ENCODE peak calls at places on chromosome 18, in six cellular contexts. I is A549, Q is sigmoid colon, C is tibial nerve, K is transverse colon, B is ovary. T is an unnamed sample. For H3K4me1, the result is how much of the 10 kb centered on the place peaks cover.

GRCh38 chr18:67145586-67146292 is 370.8 kb downstream of the DSEL start:
- DNase-seq in B (no peak), Q (no peak), C (no peak), I (no peak), K (no peak), T (no peak)

GRCh38 chr18:69948919-69949537 is 1.4 kb upstream of the CD226 start:
- DNase-seq in Q (peak), B (no peak), I (no peak), K (peak), C (no peak), T (no peak)

GRCh38 chr18:51236225-51236624 is 38.7 kb upstream of the MEX3C start:
- DNase-seq in B (no peak), K (no peak), C (no peak), I (peak), Q (no peak), T (no peak)

GRCh38 chr18:26721876-26722581 is 143.5 kb downstream of the AQP4 start:
- DNase-seq in Q (no peak), K (no peak), C (no peak), B (no peak), I (no peak), T (peak)

GRCh38 chr18:79599503-79599931 is 80.1 kb upstream of the CTDP1 start:
- DNase-seq in C (no peak), K (peak), Q (peak), B (peak), I (peak), T (no peak)

GRCh38 chr18:10481831-10482230 is 27.4 kb downstream of the APCDD1 start:
- DNase-seq in C (no peak), Q (no peak), B (peak), I (no peak), K (no peak), T (no peak)

GRCh38 chr18:35030234-35030989 is 10.8 kb upstream of the MAPRE2 start:
- DNase-seq in Q (no peak), I (no peak), K (peak), B (no peak), C (no peak), T (no peak)

GRCh38 chr18:62152844-62153243 is 34.0 kb downstream of the PIGN start:
- DNase-seq in B (no peak), C (no peak), I (no peak), Q (no peak), K (no peak), T (no peak)

GRCh38 chr18:71371951-71372605 is 1083.2 kb downstream of the SOCS6 start:
- DNase-seq in C (no peak), B (no peak), K (no peak), I (no peak), Q (no peak), T (no peak)

GRCh38 chr18:13611616-13612110 is 114.7 kb downstream of the FAM210A start:
- DNase-seq in I (no peak), K (no peak), B (peak), Q (peak), C (no peak), T (peak)

GRCh38 chr18:48485828-48486405 is 52.9 kb upstream of the CTIF start:
- DNase-seq in C (no peak), K (no peak), B (no peak), I (no peak), Q (no peak), T (no peak)

GRCh38 chr18:50429207-50429948 is 54.5 kb downstream of the SKA1 start:
- DNase-seq in Q (no peak), B (no peak), K (no peak), C (no peak), I (no peak), T (no peak)

GRCh38 chr18:37124511-37124910 is 295.6 kb downstream of the KIAA1328 start:
- DNase-seq in C (no peak), K (no peak), Q (no peak), B (no peak), I (no peak), T (no peak)

DNA sequence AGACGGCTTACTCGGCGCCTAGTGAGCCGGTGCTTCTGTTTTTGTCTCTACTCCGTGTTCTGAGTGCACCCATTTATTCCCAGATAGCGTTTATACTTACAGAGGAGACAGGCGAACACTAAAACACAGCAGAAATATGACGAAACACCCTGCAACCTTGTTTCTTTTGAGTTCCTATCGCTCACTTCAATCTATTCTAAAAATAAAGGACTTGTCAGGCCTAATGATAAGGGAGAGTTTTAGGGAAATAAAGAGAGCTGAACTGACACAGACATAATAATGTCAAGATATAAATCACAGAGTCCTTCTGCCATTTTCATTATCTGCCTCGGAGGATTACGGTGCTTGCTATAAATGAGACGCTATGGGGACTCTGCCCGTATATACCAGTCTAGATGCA is 659.7 kb upstream of the SALL3 start:
- DNase-seq in C (no peak), Q (no peak), I (no peak), K (no peak), B (no peak), T (no peak)
- TF ChIP-seq EP300 in C (no peak), Q (no peak), I (no peak), K (no peak), B (no peak), T (no peak)

GRCh38 chr18:76977681-76978234 is 154.8 kb downstream of the MBP start:
- DNase-seq in K (no peak), Q (no peak), I (no peak), B (no peak), C (no peak), T (no peak)
- H3K4me1 ChIP-seq in K (under half), Q (under half), I (under half), B (under half), C (under half), T (under half)

DNA sequence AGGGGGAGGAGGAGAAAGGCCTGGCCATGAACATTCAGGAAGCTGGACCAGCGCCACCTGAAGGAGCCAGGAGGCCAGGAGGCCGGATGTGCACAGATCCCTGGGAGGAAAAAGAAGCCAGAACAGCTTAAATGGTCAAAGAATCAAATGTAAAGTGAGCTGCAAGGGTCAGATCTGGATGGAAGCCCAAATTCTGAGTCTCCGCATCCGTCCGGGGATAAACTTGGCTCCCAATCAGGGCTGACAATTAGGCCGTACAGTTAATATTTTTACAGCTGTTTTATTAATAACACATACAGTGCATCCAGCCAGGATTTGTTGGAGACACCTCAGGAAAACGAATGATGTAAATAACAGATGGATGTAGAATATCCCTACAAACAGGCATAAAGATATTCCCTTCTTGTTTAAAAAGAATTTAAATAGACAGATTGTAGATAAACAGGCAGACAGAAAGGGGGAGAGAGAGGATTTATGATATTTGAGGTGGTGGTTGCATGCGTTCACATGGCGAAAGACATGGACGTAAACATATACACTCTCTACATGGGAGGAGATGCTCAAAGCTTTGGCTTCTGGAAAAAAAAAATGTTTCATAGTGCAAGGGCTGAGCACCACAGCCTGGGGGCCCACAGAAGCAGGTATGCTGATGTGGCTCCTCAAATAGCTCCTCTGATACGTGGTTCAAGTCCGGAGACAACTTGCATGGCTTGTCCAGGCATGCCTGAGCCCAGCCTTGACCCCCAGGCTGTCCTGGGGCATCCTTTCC is 495.3 kb upstream of the TCF4 start:
- DNase-seq in K (no peak), B (peak), I (no peak), C (no peak), Q (no peak), T (no peak)
- TF ChIP-seq EP300 in K (no peak), B (no peak), I (no peak), C (no peak), Q (no peak), T (no peak)

GRCh38 chr18:63881851-63882250 is 5.7 kb upstream of the SERPINB2 start:
- DNase-seq in I (no peak), B (no peak), K (no peak), C (no peak), Q (no peak), T (no peak)
- H3K4me1 ChIP-seq in I (under half), B (under half), K (under half), C (under half), Q (under half), T (under half)

GRCh38 chr18:8479826-8480225 is 129.4 kb upstream of the RAB12 start:
- DNase-seq in Q (no peak), K (no peak), B (no peak), I (no peak), C (no peak), T (no peak)

GRCh38 chr18:8477615-8478014 is 131.6 kb upstream of the RAB12 start:
- DNase-seq in I (no peak), C (no peak), B (no peak), K (no peak), Q (no peak), T (peak)

GRCh38 chr18:8478166-8478967 is 130.9 kb upstream of the RAB12 start:
- DNase-seq in K (peak), Q (no peak), B (peak), C (peak), I (peak), T (peak)

GRCh38 chr18:8478968-8479370 is 130.3 kb upstream of the RAB12 start:
- DNase-seq in Q (no peak), B (no peak), I (no peak), C (no peak), K (no peak), T (no peak)

GRCh38 chr18:8480506-8481328 is 128.5 kb upstream of the RAB12 start:
- DNase-seq in C (peak), Q (peak), K (no peak), B (peak), I (peak), T (no peak)
- TF ChIP-seq EP300 in C (no peak), Q (no peak), K (no peak), B (no peak), I (no peak), T (no peak)

DNA sequence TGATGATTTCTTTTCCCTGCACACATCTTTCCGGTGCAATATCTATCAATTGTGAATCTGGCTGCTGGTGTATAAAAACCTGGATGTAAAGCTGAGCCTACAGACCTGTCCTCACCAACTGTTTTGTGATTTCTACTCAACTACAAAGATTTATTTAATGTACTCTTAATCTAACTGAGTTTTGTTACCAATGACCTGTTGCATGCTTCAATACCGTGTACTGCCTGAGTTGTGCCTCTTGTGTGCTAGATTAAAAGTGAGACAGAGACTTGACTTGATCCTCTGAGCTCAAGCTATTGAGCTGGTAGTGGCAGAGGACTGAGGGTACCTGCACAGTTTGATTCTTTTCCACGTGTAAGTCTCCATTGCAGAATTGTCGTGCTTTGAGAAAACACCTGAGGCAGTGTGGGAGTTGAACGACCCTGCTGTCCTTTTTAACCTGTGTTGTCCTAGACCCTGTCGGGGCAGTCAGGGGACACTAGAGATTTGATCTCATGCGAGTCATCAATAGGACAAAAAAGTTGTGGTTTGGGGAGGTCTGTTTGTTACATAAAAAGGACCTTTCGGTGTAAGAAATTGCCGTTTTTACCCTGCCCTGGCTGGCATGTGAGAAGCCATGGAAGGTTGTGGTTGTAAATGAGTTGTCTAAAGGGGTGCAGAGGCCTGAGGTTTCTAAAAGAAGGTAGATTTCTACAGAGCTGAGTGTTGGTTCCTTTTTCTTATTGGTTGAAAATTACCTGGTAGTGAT is 231.3 kb downstream of the ALPK2 start:
- DNase-seq in C (no peak), I (no peak), K (no peak), B (no peak), Q (no peak), T (no peak)
- H3K4me1 ChIP-seq in C (under half), I (under half), K (under half), B (under half), Q (under half), T (under half)

DNA sequence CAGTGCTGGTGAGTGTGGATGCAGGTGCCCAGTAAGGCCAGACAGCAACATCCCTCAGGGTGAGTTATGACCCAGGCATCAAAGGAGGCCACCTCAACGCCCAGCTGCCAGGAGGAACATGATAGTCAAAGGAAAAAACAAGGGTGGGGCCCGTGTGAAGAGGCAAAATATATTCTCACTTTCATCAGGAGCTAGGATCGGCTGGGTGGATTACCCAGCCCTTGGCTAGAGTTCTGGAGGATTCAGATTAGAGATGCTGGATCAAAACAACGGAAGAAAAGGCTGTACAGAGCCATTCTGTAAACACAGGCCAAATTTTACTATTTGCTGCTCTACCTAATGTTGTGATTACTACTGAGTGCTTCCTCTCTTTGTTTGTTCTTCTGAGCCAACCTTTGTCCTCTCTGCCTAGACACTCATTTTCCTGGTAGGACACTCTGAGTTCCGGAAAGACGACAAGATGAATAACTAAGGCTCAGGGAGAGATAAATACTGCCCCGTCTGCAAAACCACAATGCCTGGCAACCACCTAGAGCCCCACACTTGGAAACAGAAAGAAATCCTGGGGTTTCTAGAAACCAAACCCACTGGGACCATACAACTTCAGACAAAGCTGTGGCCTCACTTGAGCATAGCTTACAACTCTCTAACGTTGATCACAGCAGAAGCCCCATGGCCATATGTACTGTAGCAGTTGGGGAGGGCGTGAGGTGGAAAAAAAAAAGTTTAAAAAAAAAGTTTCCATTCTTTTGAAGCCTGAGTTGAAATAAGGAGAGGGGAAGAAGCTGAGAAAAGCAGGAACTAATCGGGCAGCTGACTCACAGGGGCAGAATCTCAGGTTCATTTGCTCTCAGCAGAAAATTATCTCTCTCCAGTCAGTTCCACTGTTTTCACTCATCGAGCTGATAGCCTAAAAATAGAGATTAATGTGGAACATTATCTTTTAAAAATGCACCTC is 17.8 kb upstream of the PMAIP1 start:
- DNase-seq in I (no peak), Q (no peak), C (no peak), K (peak), B (no peak), T (no peak)
- TF ChIP-seq EP300 in I (no peak), Q (no peak), C (no peak), K (no peak), B (no peak), T (peak)

DNA sequence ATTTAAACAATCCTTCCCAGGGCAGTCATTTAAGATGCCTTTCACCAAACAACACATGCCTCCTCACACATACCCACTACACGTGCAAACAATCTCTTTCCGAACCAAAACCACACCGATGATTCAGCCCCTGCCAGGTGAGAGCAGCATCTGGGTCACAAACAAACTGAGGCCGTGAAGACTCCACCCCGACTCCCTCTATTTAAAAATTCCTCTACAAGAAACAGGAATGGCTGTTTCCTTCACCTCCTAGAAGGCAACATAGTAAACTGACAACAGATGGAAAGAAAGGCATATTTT is 8.6 kb downstream of the CYB5A start:
- DNase-seq in K (no peak), B (no peak), I (no peak), Q (no peak), C (no peak), T (no peak)
- H3K4me1 ChIP-seq in K (under half), B (under half), I (half or more), Q (half or more), C (under half), T (half or more)

DNA sequence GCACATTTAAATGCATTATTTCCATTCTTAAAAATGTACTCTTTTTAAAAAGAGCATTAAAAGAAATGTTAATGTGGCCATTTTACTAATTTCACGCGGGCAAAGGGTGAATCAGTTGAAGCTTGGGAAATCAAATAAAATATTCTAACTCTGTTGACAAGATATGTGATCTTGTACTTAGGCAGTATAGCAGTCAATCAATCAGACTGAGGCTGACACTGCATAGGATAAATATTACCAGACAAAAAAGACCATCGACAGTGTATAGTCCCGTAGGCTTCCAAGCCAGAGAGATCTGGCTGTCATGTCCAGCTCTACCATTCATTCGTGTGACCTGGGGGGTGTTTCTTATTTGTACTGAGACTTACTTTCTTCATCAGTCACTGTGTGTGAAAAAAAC is 39.8 kb upstream of the CCDC68 start:
- DNase-seq in B (no peak), K (no peak), I (no peak), C (no peak), Q (no peak), T (no peak)
- TF ChIP-seq EP300 in B (no peak), K (no peak), I (no peak), C (no peak), Q (no peak), T (no peak)

DNA sequence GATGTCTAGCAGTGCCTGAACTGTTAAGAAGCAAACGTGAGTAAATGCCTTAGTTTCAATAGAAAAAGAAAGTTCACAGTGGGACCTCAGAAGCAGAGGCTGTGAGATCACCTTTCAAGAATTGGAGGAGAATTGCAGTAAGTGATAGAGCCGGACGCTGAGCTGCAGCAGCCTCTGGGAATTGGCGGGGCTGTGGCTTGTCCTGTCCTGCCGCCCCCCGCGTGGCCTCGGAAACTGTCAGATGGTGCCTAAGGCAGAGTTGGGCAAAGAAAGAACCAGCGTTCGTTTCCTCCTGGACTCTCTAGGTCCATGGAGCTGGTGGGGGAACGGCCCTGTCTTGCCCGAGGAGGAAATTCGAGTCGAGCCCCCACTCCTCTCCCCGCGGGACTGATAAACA is 567 bp upstream of the EMILIN2 start:
- DNase-seq in Q (peak), C (no peak), I (no peak), K (no peak), B (no peak), T (peak)
- H3K4me1 ChIP-seq in Q (under half), C (under half), I (under half), K (under half), B (under half), T (under half)

T was measured in upper lobe of left lung.